ENCODE peak calls at places on chromosomes 16 and 17, in six cellular contexts. Y, R, V, T, G and U are unnamed samples.
A peak's percentile ranks its signal among the peaks of the same experiment; 100 is the strongest.

GRCh38 chr17:29826045-29826692 is 103.9 kb downstream of the SSH2 start:
- DNase-seq in Y (no peak), R (no peak), V (no peak), T (no peak), G (no peak), U (no peak)

GRCh38 chr16:58862334-58863024 is 128.4 kb upstream of the GOT2 start:
- DNase-seq in Y (no peak), R (no peak), V (no peak), T (no peak), G (no peak), U (no peak)

GRCh38 chr16:48897698-48898205 is 287.8 kb upstream of the N4BP1 start:
- DNase-seq in Y (no peak), R (no peak), V (no peak), T (no peak), G (no peak), U (no peak)

GRCh38 chr17:78780852-78781338 is 1.2 kb downstream of the CYTH1 start:
- DNase-seq in Y (no peak), R (no peak), V (no peak), T (no peak), G (no peak), U (no peak)

GRCh38 chr17:80694992-80695912 is 150.6 kb downstream of the RPTOR start:
- DNase-seq in Y (no peak), R (no peak), V (no peak), T (no peak), G (no peak), U (no peak)

GRCh38 chr17:21213491-21214014 is 408 bp downstream of the TMEM11 start:
- DNase-seq in Y (peak; percentile 56), R (peak; percentile 39), V (no peak), T (peak; percentile 51), G (peak; percentile 3), U (no peak)

GRCh38 chr17:78276499-78276898 is 45.1 kb downstream of the TMEM235 start:
- DNase-seq in Y (no peak), R (no peak), V (no peak), T (no peak), G (no peak), U (no peak)

GRCh38 chr17:66727634-66728570 is 107.0 kb upstream of the CACNG5 start:
- DNase-seq in Y (peak; percentile 65), R (peak; percentile 69), V (peak; percentile 23), T (peak; percentile 76), G (peak; percentile 50), U (peak; percentile 36)

GRCh38 chr17:67312265-67312664 is 54.1 kb downstream of the PSMD12 start:
- DNase-seq in Y (no peak), R (no peak), V (no peak), T (no peak), G (no peak), U (no peak)

GRCh38 chr16:69351309-69352027 is at the start of gene TMED6:
- DNase-seq in Y (no peak), R (no peak), V (no peak), T (no peak), G (no peak), U (no peak)
- H3K4me3 ChIP-seq in Y (no peak within 1 kb of the TSS), R (no peak within 1 kb of the TSS), V (no peak within 1 kb of the TSS), T (no peak within 1 kb of the TSS), G (no peak within 1 kb of the TSS), U (no peak within 1 kb of the TSS)

DNA sequence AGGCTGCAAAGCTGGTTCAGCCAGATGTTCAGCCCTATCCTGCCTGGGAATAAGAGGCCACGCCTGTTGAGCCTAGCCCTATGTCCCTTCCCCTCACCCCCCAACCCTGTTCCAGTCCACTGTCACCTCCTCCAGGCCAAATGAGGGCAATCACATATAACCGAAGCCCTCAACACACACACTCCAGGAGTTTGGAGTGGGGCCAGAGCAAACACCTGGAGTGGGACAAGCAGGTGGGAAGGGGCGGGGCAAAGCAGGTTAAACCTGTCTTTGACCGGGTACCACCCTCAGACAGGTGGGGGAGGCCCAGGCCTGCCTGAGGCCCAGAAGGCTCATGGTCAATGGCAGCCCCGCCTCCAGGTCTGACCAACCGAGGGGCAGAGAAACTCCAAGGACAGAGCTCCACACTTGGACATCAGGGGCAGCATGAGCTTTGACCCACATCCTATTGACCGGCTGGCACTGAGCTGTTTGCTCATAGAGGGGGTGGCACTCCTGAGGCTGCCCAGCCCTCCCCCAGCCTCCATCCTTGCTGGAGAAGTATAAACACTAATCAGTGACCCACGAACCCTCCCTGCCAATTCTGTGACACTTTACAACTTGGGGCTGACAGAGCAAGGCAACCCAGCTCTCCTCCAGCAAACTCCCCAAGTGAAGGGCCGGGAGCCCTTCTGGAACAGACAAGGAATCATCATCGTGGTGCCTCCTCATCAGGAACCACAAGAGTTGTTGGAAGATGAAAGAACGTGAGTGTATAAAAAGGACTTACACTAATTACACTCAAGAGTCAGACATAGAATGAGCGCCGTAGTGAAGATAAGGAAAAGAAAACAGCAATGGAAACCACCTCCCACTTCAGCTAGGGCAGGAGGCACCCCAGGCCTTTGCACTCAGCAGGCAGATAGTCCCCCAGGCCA is 1.5 kb downstream of the ESRP2 start:
- DNase-seq in Y (no peak), R (no peak), V (no peak), T (no peak), G (no peak), U (no peak)
- H3K4me3 ChIP-seq in Y (no peak overlapping the region), R (no peak overlapping the region), V (no peak overlapping the region), T (no peak overlapping the region), G (no peak overlapping the region), U (peak overlapping the region; percentile 49)

GRCh38 chr17:37743875-37744632 is 805 bp downstream of the HNF1B start:
- DNase-seq in Y (no peak), R (no peak), V (peak; percentile 9), T (no peak), G (no peak), U (peak; percentile 43)

GRCh38 chr17:37744961-37745800 is at the start of gene HNF1B:
- DNase-seq in Y (no peak), R (no peak), V (no peak), T (no peak), G (no peak), U (no peak)

GRCh38 chr17:37745801-37746426 is 1.1 kb upstream of the HNF1B start:
- DNase-seq in Y (no peak), R (no peak), V (no peak), T (no peak), G (no peak), U (no peak)

GRCh38 chr17:37743612-37743874 is 1.3 kb downstream of the HNF1B start:
- DNase-seq in Y (no peak), R (no peak), V (peak; percentile 9), T (no peak), G (no peak), U (no peak)

GRCh38 chr17:37744633-37744927 is 279 bp downstream of the HNF1B start:
- DNase-seq in Y (no peak), R (no peak), V (no peak), T (no peak), G (no peak), U (no peak)
- H3K4me3 ChIP-seq in Y (no peak overlapping the region), R (no peak overlapping the region), V (no peak overlapping the region), T (no peak overlapping the region), G (no peak overlapping the region), U (no peak overlapping the region)

GRCh38 chr17:930258-930657 is 49.3 kb downstream of the NXN start:
- DNase-seq in Y (no peak), R (no peak), V (no peak), T (no peak), G (no peak), U (no peak)

GRCh38 chr17:925846-926245 is 53.7 kb downstream of the NXN start:
- DNase-seq in Y (no peak), R (peak; percentile 8), V (no peak), T (no peak), G (no peak), U (no peak)

GRCh38 chr17:929547-929946 is 50.0 kb downstream of the NXN start:
- DNase-seq in Y (no peak), R (peak; percentile 54), V (no peak), T (no peak), G (no peak), U (no peak)

GRCh38 chr17:924711-925480 is 54.7 kb downstream of the NXN start:
- DNase-seq in Y (no peak), R (no peak), V (no peak), T (no peak), G (no peak), U (no peak)

DNA sequence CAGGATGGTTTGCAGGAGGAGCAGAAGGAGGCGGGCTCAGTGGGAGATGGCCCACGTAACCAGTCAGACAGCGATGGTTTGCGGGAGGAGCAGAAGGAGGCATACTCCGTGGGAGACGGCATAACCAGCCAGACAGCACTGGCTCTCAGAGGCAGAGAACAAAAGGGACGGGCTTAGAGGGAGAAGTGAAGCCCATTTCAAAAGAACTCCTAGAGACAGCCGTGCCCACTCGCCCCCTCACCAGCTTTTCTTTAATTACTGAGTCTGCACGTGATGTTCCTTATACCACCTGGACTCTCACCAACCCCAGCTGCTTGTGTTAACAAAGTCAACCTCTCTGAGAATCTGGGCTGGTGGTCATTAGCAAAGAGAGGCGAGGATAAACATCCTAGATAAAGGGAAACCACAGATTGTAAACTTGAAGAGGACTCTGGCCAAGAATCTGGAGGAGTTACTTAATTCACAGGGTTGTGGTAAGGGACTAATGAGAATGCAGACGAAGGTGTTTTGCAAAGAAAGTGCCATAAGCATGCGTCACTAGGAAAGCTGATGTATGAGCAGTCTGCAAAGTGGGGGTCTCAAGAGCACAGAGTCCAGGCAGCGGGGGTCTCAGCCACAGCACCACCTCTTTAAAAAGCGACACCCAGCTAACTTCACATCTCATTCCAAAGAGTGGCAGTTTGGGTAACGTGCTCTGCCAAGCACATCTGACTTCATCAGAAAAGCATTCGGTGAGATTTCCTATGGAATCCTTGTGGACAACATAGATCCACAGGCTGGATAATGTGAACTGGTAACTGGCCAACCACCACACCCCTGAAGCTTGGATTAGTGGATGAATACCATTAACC is 51.7 kb downstream of the NXN start:
- DNase-seq in Y (no peak), R (peak; percentile 94), V (no peak), T (peak; percentile 41), G (peak; percentile 65), U (no peak)
- H3K4me3 ChIP-seq in Y (no peak overlapping the region), R (no peak overlapping the region), V (no peak overlapping the region), T (no peak overlapping the region), G (no peak overlapping the region), U (no peak overlapping the region)

DNA sequence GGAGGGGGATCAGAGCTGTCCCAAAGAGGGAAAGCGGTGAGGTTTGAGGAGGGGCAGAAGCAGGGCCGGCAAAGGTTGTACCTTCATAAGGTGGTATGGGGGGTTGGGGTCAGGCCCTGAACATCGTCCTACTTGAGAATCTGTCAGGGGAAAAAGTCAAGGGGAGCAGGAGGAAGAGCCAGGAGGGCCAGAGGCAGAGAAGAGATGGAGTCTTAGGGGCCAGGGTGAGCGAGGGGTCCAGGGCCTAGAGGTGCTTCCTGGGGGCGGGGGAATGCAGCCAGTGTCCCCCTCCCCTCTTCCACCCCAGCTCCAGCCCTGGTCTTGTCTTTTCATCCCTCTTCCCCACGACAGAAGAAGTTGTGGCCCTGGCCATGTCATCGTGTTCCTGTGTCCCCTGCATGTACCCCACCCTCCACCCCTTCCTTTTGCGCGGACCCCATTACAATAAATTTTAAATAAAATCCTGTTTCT is 1.3 kb upstream of the PRRT2 start:
- DNase-seq in Y (peak; percentile 43), R (no peak), V (no peak), T (no peak), G (no peak), U (no peak)
- H3K4me3 ChIP-seq in Y (no peak overlapping the region), R (no peak overlapping the region), V (no peak overlapping the region), T (peak overlapping the region; percentile 54), G (no peak overlapping the region), U (peak overlapping the region; percentile 71)